ENCODE peak calls at places on chromosomes 3 and 15, in eight cellular contexts. X, Z, V, E, F, P, S and B are unnamed samples.

GRCh38 chr3:32450426-32450825 is 52.2 kb downstream of the CMTM6 start:
- DNase-seq in E (no peak), X (no peak), V (no peak), Z (no peak), S (no peak), P (no peak), F (no peak), B (no peak)

GRCh38 chr3:124275421-124275820 is 283.5 kb upstream of the ROPN1 start:
- DNase-seq in S (no peak), E (no peak), Z (no peak), V (no peak), P (no peak), X (no peak), F (no peak), B (no peak)

GRCh38 chr15:101386006-101386405 is 91.0 kb upstream of the SNRPA1 start:
- DNase-seq in E (no peak), V (no peak), F (no peak), P (no peak), S (no peak), Z (no peak), X (no peak), B (no peak)

GRCh38 chr3:133608405-133608804 is 34.9 kb downstream of the CDV3 start:
- DNase-seq in X (no peak), Z (no peak), S (no peak), V (no peak), P (no peak), F (no peak), E (no peak), B (no peak)

GRCh38 chr3:155934215-155934614 is 63.8 kb downstream of the GMPS start:
- DNase-seq in S (peak), X (no peak), E (no peak), F (no peak), V (no peak), Z (no peak), P (no peak), B (peak)

GRCh38 chr15:34855893-34856292 is 60.5 kb upstream of the ACTC1 start:
- DNase-seq in X (no peak), Z (no peak), V (peak), P (no peak), F (no peak), E (no peak), S (peak), B (no peak)

GRCh38 chr3:112687214-112687613 is 46.3 kb upstream of the CCDC80 start:
- DNase-seq in X (no peak), F (no peak), S (no peak), P (no peak), E (no peak), Z (no peak), V (no peak), B (no peak)

GRCh38 chr3:30372837-30373236 is 233.6 kb upstream of the TGFBR2 start:
- DNase-seq in E (no peak), F (no peak), V (no peak), Z (no peak), S (no peak), P (no peak), X (no peak), B (no peak)

GRCh38 chr3:113255854-113256615 is 44.7 kb downstream of the BOC start:
- DNase-seq in Z (no peak), E (no peak), F (no peak), S (no peak), P (no peak), V (no peak), X (no peak), B (no peak)

GRCh38 chr3:151430821-151431484 is 29.9 kb downstream of the IGSF10 start:
- DNase-seq in F (peak), V (no peak), E (no peak), P (no peak), Z (no peak), S (peak), X (no peak), B (no peak)

GRCh38 chr15:57922780-57923179 is 142.7 kb downstream of the ALDH1A2 start:
- DNase-seq in S (peak), F (no peak), X (no peak), Z (no peak), E (no peak), P (no peak), V (peak), B (no peak)

GRCh38 chr3:160771811-160772459 is 15.9 kb downstream of the PPM1L start:
- DNase-seq in F (peak), P (no peak), V (no peak), E (no peak), X (no peak), Z (no peak), S (no peak), B (no peak)

GRCh38 chr3:57086201-57086600 is 25.7 kb downstream of the SPATA12 start:
- DNase-seq in S (no peak), E (no peak), F (no peak), Z (no peak), P (no peak), V (no peak), X (no peak), B (no peak)

GRCh38 chr3:31011383-31011782 is 116.9 kb upstream of the GADL1 start:
- DNase-seq in S (no peak), X (no peak), E (no peak), Z (no peak), P (no peak), V (peak), F (no peak), B (no peak)

GRCh38 chr3:141366285-141367037 is 1.8 kb upstream of the ZBTB38 start:
- DNase-seq in F (peak), E (peak), Z (no peak), P (peak), S (peak), V (peak), X (no peak), B (peak)

GRCh38 chr15:48469681-48470080 is 138.5 kb downstream of the DUT start:
- DNase-seq in V (no peak), F (no peak), E (no peak), S (no peak), Z (no peak), X (no peak), P (no peak), B (no peak)

GRCh38 chr3:181709537-181710279 is 2.0 kb upstream of the SOX2 start:
- DNase-seq in V (peak), X (peak), E (no peak), P (peak), S (peak), F (peak), Z (peak), B (peak)

GRCh38 chr3:4758957-4759656 is 220.1 kb upstream of the BHLHE40 start:
- DNase-seq in S (no peak), P (no peak), X (no peak), F (no peak), V (no peak), E (no peak), Z (no peak), B (no peak)

GRCh38 chr3:156098437-156099035 is 21.8 kb upstream of the KCNAB1 start:
- DNase-seq in S (no peak), E (no peak), Z (no peak), P (no peak), F (no peak), X (peak), V (no peak), B (no peak)

GRCh38 chr3:65638301-65638700 is 400.4 kb downstream of the MAGI1 start:
- DNase-seq in F (no peak), S (no peak), P (no peak), E (no peak), X (no peak), Z (no peak), V (no peak), B (no peak)

GRCh38 chr3:37671000-37671483 is 190.6 kb upstream of the CTDSPL start:
- DNase-seq in P (peak), E (no peak), X (no peak), V (no peak), F (no peak), S (peak), Z (no peak), B (peak)

GRCh38 chr15:41581110-41581509 is 22.1 kb downstream of the TYRO3 start:
- DNase-seq in V (peak), F (no peak), E (no peak), P (no peak), S (no peak), X (peak), Z (no peak), B (no peak)

GRCh38 chr15:58269455-58270414 is 131.6 kb downstream of the AQP9 start:
- DNase-seq in V (peak), F (peak), E (peak), Z (peak), P (peak), S (peak), X (peak), B (peak)

GRCh38 chr3:151944356-151944755 is 70.9 kb downstream of the SUCNR1 start:
- DNase-seq in P (no peak), V (no peak), E (no peak), S (no peak), F (no peak), Z (no peak), X (no peak), B (no peak)

GRCh38 chr3:118972974-118973373 is 61.7 kb downstream of the IGSF11 start:
- DNase-seq in V (no peak), Z (no peak), F (no peak), P (no peak), E (no peak), S (no peak), X (no peak), B (no peak)

GRCh38 chr3:179148446-179149238 is 485 bp downstream of the PIK3CA start:
- DNase-seq in V (peak), Z (peak), F (peak), E (no peak), X (peak), P (no peak), S (peak), B (no peak)

GRCh38 chr3:190003730-190004129 is 117.0 kb downstream of the P3H2 start:
- DNase-seq in S (peak), X (no peak), V (peak), E (peak), Z (no peak), P (peak), F (peak), B (peak)

GRCh38 chr15:66772967-66773873 is 71.2 kb downstream of the SMAD6 start:
- DNase-seq in F (peak), P (no peak), V (no peak), X (no peak), S (no peak), E (no peak), Z (no peak), B (no peak)

GRCh38 chr3:30539772-30540171 is 66.6 kb upstream of the TGFBR2 start:
- DNase-seq in X (no peak), F (no peak), S (peak), P (no peak), V (peak), E (no peak), Z (no peak), B (no peak)

GRCh38 chr15:78427985-78428384 is 10.0 kb upstream of the IREB2 start:
- DNase-seq in S (no peak), X (no peak), V (no peak), Z (no peak), F (no peak), P (no peak), E (no peak), B (no peak)

GRCh38 chr3:32844914-32845313 is 27.1 kb downstream of the TRIM71 start:
- DNase-seq in S (no peak), X (no peak), E (no peak), V (no peak), P (no peak), F (no peak), Z (no peak), B (no peak)

GRCh38 chr3:58639001-58639400 is 27.6 kb downstream of the FAM3D start:
- DNase-seq in E (no peak), S (no peak), V (no peak), P (no peak), X (no peak), F (no peak), Z (no peak), B (no peak)

GRCh38 chr3:126537730-126538281 is 13.9 kb downstream of the CHST13 start:
- DNase-seq in X (no peak), Z (no peak), V (no peak), F (peak), S (no peak), P (no peak), E (no peak), B (no peak)

GRCh38 chr3:12396475-12396874 is 87.8 kb upstream of the TSEN2 start:
- DNase-seq in X (no peak), P (no peak), V (no peak), Z (no peak), F (no peak), E (no peak), S (no peak), B (no peak)

GRCh38 chr3:49351521-49352011 is 6.6 kb downstream of the GPX1 start:
- DNase-seq in X (no peak), F (peak), V (peak), Z (no peak), P (no peak), S (peak), E (peak), B (peak)

GRCh38 chr15:71223516-71223915 is 108.2 kb downstream of the THSD4 start:
- DNase-seq in F (no peak), V (peak), S (no peak), P (no peak), Z (no peak), E (no peak), X (no peak), B (no peak)

GRCh38 chr3:104628185-104628789 is 738.4 kb upstream of the ALCAM start:
- DNase-seq in F (peak), S (peak), Z (no peak), V (peak), E (peak), X (peak), P (peak), B (peak)

GRCh38 chr3:79255696-79256095 is 512.1 kb downstream of the ROBO1 start:
- DNase-seq in X (no peak), Z (no peak), S (no peak), V (no peak), P (no peak), E (no peak), F (no peak), B (no peak)

GRCh38 chr3:47899495-47900108 is 96.7 kb downstream of the DHX30 start:
- DNase-seq in Z (no peak), X (no peak), S (no peak), E (no peak), V (peak), P (no peak), F (no peak), B (no peak)
- TF ChIP-seq CTCF in Z (no peak), X (no peak), S (no peak), E (no peak), V (no peak), P (no peak), F (no peak), B (no peak)

GRCh38 chr3:71512000-71512399 is 71.5 kb downstream of the FOXP1 start:
- DNase-seq in E (no peak), S (no peak), X (peak), V (no peak), Z (no peak), P (no peak), F (no peak), B (no peak)
- TF ChIP-seq CTCF in E (no peak), S (no peak), X (peak), V (peak), Z (no peak), P (no peak), F (no peak), B (no peak)

GRCh38 chr3:71859128-71859519 is 74.2 kb upstream of the PROK2 start:
- DNase-seq in X (peak), V (peak), S (peak), P (peak), F (peak), Z (no peak), E (no peak), B (no peak)
- TF ChIP-seq CTCF in X (peak), V (peak), S (peak), P (peak), F (no peak), Z (peak), E (peak), B (no peak)

GRCh38 chr3:153669527-153669926 is 451.7 kb upstream of the ARHGEF26 start:
- DNase-seq in Z (no peak), E (no peak), X (peak), P (no peak), V (no peak), S (no peak), F (no peak), B (no peak)
- TF ChIP-seq CTCF in Z (peak), E (no peak), X (peak), P (peak), V (no peak), S (peak), F (no peak), B (peak)